ENCODE peak calls at places on chromosomes 12 and 14, in six cellular contexts. One of them, this sample, is unnamed.

GRCh38 chr14:74480051-74480450 is 13.1 kb downstream of the NPC2 start:
- DNase-seq in GM12878: no peak
- DNase-seq in HCT116: no peak
- DNase-seq in K562: no peak
- DNase-seq in H1: no peak
- DNase-seq in SK-N-SH: no peak
- DNase-seq in this sample: no peak

GRCh38 chr12:913919-914718 is 35.4 kb downstream of the RAD52 start:
- DNase-seq in GM12878: no peak
- DNase-seq in HCT116: no peak
- DNase-seq in K562: no peak
- DNase-seq in H1: no peak
- DNase-seq in SK-N-SH: no peak
- DNase-seq in this sample: no peak

GRCh38 chr12:72491399-72491798 is 219.2 kb downstream of the TRHDE start:
- DNase-seq in GM12878: no peak
- DNase-seq in HCT116: no peak
- DNase-seq in K562: no peak
- DNase-seq in H1: no peak
- DNase-seq in SK-N-SH: no peak
- DNase-seq in this sample: no peak

GRCh38 chr12:48810817-48811453 is 7.4 kb upstream of the CACNB3 start:
- DNase-seq in GM12878: no peak
- DNase-seq in HCT116: no peak
- DNase-seq in K562: no peak
- DNase-seq in H1: no peak
- DNase-seq in SK-N-SH: no peak
- DNase-seq in this sample: peak; percentile 34

GRCh38 chr14:61927015-61927414 is 164.8 kb downstream of the SNAPC1 start:
- DNase-seq in GM12878: no peak
- DNase-seq in HCT116: no peak
- DNase-seq in K562: no peak
- DNase-seq in H1: no peak
- DNase-seq in SK-N-SH: no peak
- DNase-seq in this sample: no peak

GRCh38 chr12:96094201-96094600 is 58.8 kb upstream of the LTA4H start:
- DNase-seq in GM12878: no peak
- DNase-seq in HCT116: peak; percentile 42
- DNase-seq in K562: no peak
- DNase-seq in H1: no peak
- DNase-seq in SK-N-SH: no peak
- DNase-seq in this sample: no peak

GRCh38 chr14:52346778-52347177 is 32.7 kb downstream of the PTGER2 start:
- DNase-seq in GM12878: no peak
- DNase-seq in HCT116: no peak
- DNase-seq in K562: no peak
- DNase-seq in H1: no peak
- DNase-seq in SK-N-SH: no peak
- DNase-seq in this sample: no peak

GRCh38 chr12:2578191-2578590 is 216.6 kb upstream of the FKBP4 start:
- DNase-seq in GM12878: no peak
- DNase-seq in HCT116: no peak
- DNase-seq in K562: no peak
- DNase-seq in H1: no peak
- DNase-seq in SK-N-SH: no peak
- DNase-seq in this sample: no peak

GRCh38 chr12:121796855-121797751 is 3.6 kb upstream of the RHOF start:
- DNase-seq in GM12878: no peak
- DNase-seq in HCT116: peak; percentile 84
- DNase-seq in K562: peak; percentile 98
- DNase-seq in H1: peak; percentile 87
- DNase-seq in SK-N-SH: peak; percentile 82
- DNase-seq in this sample: peak; percentile 97

GRCh38 chr14:95531473-95531872 is 3.4 kb upstream of the GLRX5 start:
- DNase-seq in GM12878: no peak
- DNase-seq in HCT116: no peak
- DNase-seq in K562: peak; percentile 38
- DNase-seq in H1: no peak
- DNase-seq in SK-N-SH: no peak
- DNase-seq in this sample: no peak

GRCh38 chr14:99093532-99094517 is 178.2 kb downstream of the BCL11B start:
- DNase-seq in GM12878: no peak
- DNase-seq in HCT116: no peak
- DNase-seq in K562: no peak
- DNase-seq in H1: peak; percentile 48
- DNase-seq in SK-N-SH: no peak
- DNase-seq in this sample: no peak

GRCh38 chr12:12008931-12009611 is 61.7 kb upstream of the BCL2L14 start:
- DNase-seq in GM12878: peak; percentile 86
- DNase-seq in HCT116: no peak
- DNase-seq in K562: no peak
- DNase-seq in H1: peak; percentile 64
- DNase-seq in SK-N-SH: no peak
- DNase-seq in this sample: no peak

GRCh38 chr12:14572401-14572800 is 4.7 kb upstream of the PLBD1 start:
- DNase-seq in GM12878: no peak
- DNase-seq in HCT116: no peak
- DNase-seq in K562: no peak
- DNase-seq in H1: no peak
- DNase-seq in SK-N-SH: no peak
- DNase-seq in this sample: no peak

GRCh38 chr12:49370539-49370938 is 3.3 kb downstream of the SPATS2 start:
- DNase-seq in GM12878: no peak
- DNase-seq in HCT116: no peak
- DNase-seq in K562: no peak
- DNase-seq in H1: no peak
- DNase-seq in SK-N-SH: no peak
- DNase-seq in this sample: no peak

GRCh38 chr12:130013771-130014484 is 110.1 kb upstream of the TMEM132D start:
- DNase-seq in GM12878: no peak
- DNase-seq in HCT116: no peak
- DNase-seq in K562: peak; percentile 70
- DNase-seq in H1: peak; percentile 87
- DNase-seq in SK-N-SH: peak; percentile 89
- DNase-seq in this sample: peak; percentile 26

GRCh38 chr12:81450920-81451739 is 308.0 kb downstream of the PPFIA2 start:
- DNase-seq in GM12878: no peak
- DNase-seq in HCT116: peak; percentile 76
- DNase-seq in K562: peak; percentile 27
- DNase-seq in H1: peak; percentile 49
- DNase-seq in SK-N-SH: peak; percentile 56
- DNase-seq in this sample: peak; percentile 58

GRCh38 chr14:51663783-51664326 is 12.1 kb downstream of the FRMD6 start:
- DNase-seq in GM12878: no peak
- DNase-seq in HCT116: no peak
- DNase-seq in K562: no peak
- DNase-seq in H1: no peak
- DNase-seq in SK-N-SH: no peak
- DNase-seq in this sample: no peak

GRCh38 chr14:90578283-90578985 is 181.6 kb downstream of the CALM1 start:
- DNase-seq in GM12878: no peak
- DNase-seq in HCT116: no peak
- DNase-seq in K562: peak; percentile 17
- DNase-seq in H1: no peak
- DNase-seq in SK-N-SH: peak; percentile 68
- DNase-seq in this sample: no peak

GRCh38 chr14:54104746-54105145 is 148.1 kb upstream of the BMP4 start:
- DNase-seq in GM12878: no peak
- DNase-seq in HCT116: no peak
- DNase-seq in K562: no peak
- DNase-seq in H1: no peak
- DNase-seq in SK-N-SH: no peak
- DNase-seq in this sample: no peak

GRCh38 chr14:54102051-54102456 is 145.4 kb upstream of the BMP4 start:
- DNase-seq in GM12878: no peak
- DNase-seq in HCT116: no peak
- DNase-seq in K562: no peak
- DNase-seq in H1: no peak
- DNase-seq in SK-N-SH: no peak
- DNase-seq in this sample: peak; percentile 91

GRCh38 chr14:54105898-54106297 is 149.3 kb upstream of the BMP4 start:
- DNase-seq in GM12878: no peak
- DNase-seq in HCT116: peak; percentile 71
- DNase-seq in K562: no peak
- DNase-seq in H1: no peak
- DNase-seq in SK-N-SH: no peak
- DNase-seq in this sample: no peak

GRCh38 chr14:54105406-54105805 is 148.8 kb upstream of the BMP4 start:
- DNase-seq in GM12878: no peak
- DNase-seq in HCT116: peak; percentile 37
- DNase-seq in K562: no peak
- DNase-seq in H1: no peak
- DNase-seq in SK-N-SH: no peak
- DNase-seq in this sample: no peak

GRCh38 chr14:54102530-54102929 is 145.9 kb upstream of the BMP4 start:
- DNase-seq in GM12878: no peak
- DNase-seq in HCT116: no peak
- DNase-seq in K562: no peak
- DNase-seq in H1: no peak
- DNase-seq in SK-N-SH: no peak
- DNase-seq in this sample: no peak
- TF ChIP-seq JUND in GM12878: no peak
- TF ChIP-seq JUND in HCT116: no peak
- TF ChIP-seq JUND in K562: no peak
- TF ChIP-seq JUND in H1: no peak
- TF ChIP-seq JUND in SK-N-SH: no peak
- TF ChIP-seq JUND in this sample: no peak

DNA sequence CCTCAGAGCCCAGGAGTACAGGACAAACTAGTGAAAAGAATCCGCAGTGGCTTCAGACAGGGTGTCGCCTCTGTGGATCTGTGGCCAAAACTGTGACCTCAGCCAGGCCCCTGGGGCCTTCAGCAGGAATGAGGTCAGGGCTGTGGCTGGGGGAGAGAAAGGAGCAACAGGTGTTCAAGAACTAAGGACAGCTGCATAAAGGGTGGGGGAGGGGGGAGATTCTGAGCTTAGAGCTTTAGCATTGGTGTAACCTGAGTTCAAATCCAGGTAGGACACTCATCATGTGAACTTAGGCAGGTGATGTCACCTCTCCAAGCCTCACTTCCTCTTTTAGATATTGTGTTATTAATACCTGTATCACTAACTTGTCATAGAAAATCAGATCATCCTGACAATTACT is 40.9 kb upstream of the CORO1C start:
- DNase-seq in GM12878: peak; percentile 25
- DNase-seq in HCT116: no peak
- DNase-seq in K562: peak; percentile 38
- DNase-seq in H1: no peak
- DNase-seq in SK-N-SH: no peak
- DNase-seq in this sample: no peak
- H2AFZ ChIP-seq in GM12878: no peak overlapping the region
- H2AFZ ChIP-seq in HCT116: no peak overlapping the region
- H2AFZ ChIP-seq in K562: no peak overlapping the region
- H2AFZ ChIP-seq in H1: no peak overlapping the region
- H2AFZ ChIP-seq in SK-N-SH: no peak overlapping the region
- H2AFZ ChIP-seq in this sample: no peak overlapping the region

GRCh38 chr12:66548338-66549049 is 130.4 kb downstream of the GRIP1 start:
- DNase-seq in GM12878: no peak
- DNase-seq in HCT116: no peak
- DNase-seq in K562: no peak
- DNase-seq in H1: no peak
- DNase-seq in SK-N-SH: no peak
- DNase-seq in this sample: no peak
- TF ChIP-seq JUND in GM12878: no peak
- TF ChIP-seq JUND in HCT116: no peak
- TF ChIP-seq JUND in K562: no peak
- TF ChIP-seq JUND in H1: no peak
- TF ChIP-seq JUND in SK-N-SH: no peak
- TF ChIP-seq JUND in this sample: no peak

GRCh38 chr14:76696791-76697190 is 64.5 kb upstream of the VASH1 start:
- DNase-seq in GM12878: no peak
- DNase-seq in HCT116: no peak
- DNase-seq in K562: no peak
- DNase-seq in H1: no peak
- DNase-seq in SK-N-SH: no peak
- DNase-seq in this sample: no peak
- H2AFZ ChIP-seq in GM12878: no peak overlapping the region
- H2AFZ ChIP-seq in HCT116: no peak overlapping the region
- H2AFZ ChIP-seq in K562: no peak overlapping the region
- H2AFZ ChIP-seq in H1: no peak overlapping the region
- H2AFZ ChIP-seq in SK-N-SH: no peak overlapping the region
- H2AFZ ChIP-seq in this sample: no peak overlapping the region

GRCh38 chr14:57754558-57754957 is 111.3 kb downstream of the SLC35F4 start:
- DNase-seq in GM12878: no peak
- DNase-seq in HCT116: no peak
- DNase-seq in K562: no peak
- DNase-seq in H1: no peak
- DNase-seq in SK-N-SH: no peak
- DNase-seq in this sample: no peak
- TF ChIP-seq JUND in GM12878: no peak
- TF ChIP-seq JUND in HCT116: no peak
- TF ChIP-seq JUND in K562: no peak
- TF ChIP-seq JUND in H1: no peak
- TF ChIP-seq JUND in SK-N-SH: no peak
- TF ChIP-seq JUND in this sample: no peak

This sample was measured in HepG2.